ENCODE peak calls at places on chromosomes 7 and 10, in four cellular contexts. One of them, this sample, is unnamed.

GRCh38 chr7:107505997-107506682 is 36.3 kb downstream of the GPR22 start:
- DNase-seq in A549: no peak
- DNase-seq in 8988T: no peak
- DNase-seq in HCT116: no peak
- DNase-seq in this sample: no peak

GRCh38 chr7:47418910-47419309 is 163.0 kb downstream of the TNS3 start:
- DNase-seq in HCT116: no peak
- DNase-seq in 8988T: no peak
- DNase-seq in A549: no peak
- DNase-seq in this sample: no peak

GRCh38 chr10:32437334-32437733 is 8.6 kb upstream of the CCDC7 start:
- DNase-seq in A549: no peak
- DNase-seq in HCT116: no peak
- DNase-seq in 8988T: no peak
- DNase-seq in this sample: no peak

GRCh38 chr10:131790021-131790420 is 110.8 kb upstream of the PPP2R2D start:
- DNase-seq in A549: peak
- DNase-seq in HCT116: peak
- DNase-seq in 8988T: no peak
- DNase-seq in this sample: no peak

GRCh38 chr7:118496138-118496644 is 271.7 kb downstream of the ANKRD7 start:
- DNase-seq in A549: no peak
- DNase-seq in 8988T: no peak
- DNase-seq in HCT116: no peak
- DNase-seq in this sample: no peak

GRCh38 chr10:95049919-95050318 is 19.4 kb downstream of the CYP2C8 start:
- DNase-seq in HCT116: no peak
- DNase-seq in 8988T: no peak
- DNase-seq in A549: no peak
- DNase-seq in this sample: no peak

GRCh38 chr10:50579491-50580259 is 44.1 kb downstream of the SGMS1 start:
- DNase-seq in 8988T: no peak
- DNase-seq in A549: no peak
- DNase-seq in HCT116: no peak
- DNase-seq in this sample: no peak

GRCh38 chr10:69846252-69847000 is 44.7 kb downstream of the COL13A1 start:
- DNase-seq in A549: no peak
- DNase-seq in 8988T: no peak
- DNase-seq in HCT116: no peak
- DNase-seq in this sample: no peak

GRCh38 chr10:11823122-11823988 is at the start of gene PROSER2:
- DNase-seq in A549: peak
- DNase-seq in 8988T: peak
- DNase-seq in HCT116: peak
- DNase-seq in this sample: peak

This sample was measured in dermis microvascular lymphatic vessel endothelial cell.